ENCODE peak calls at places on chromosomes 6 and 20, in four cellular contexts. A, D, N and L are unnamed samples.

GRCh38 chr20:54650201-54650722 is 174.9 kb downstream of the DOK5 start:
- DNase-seq in A (no peak), D (no peak), N (no peak), L (no peak)

GRCh38 chr6:103107985-103108384 is 1714.5 kb downstream of the GRIK2 start:
- DNase-seq in A (no peak), D (no peak), N (no peak), L (no peak)

GRCh38 chr20:59042151-59042795 is at the start of gene PRELID3B:
- DNase-seq in A (no peak), D (peak), N (no peak), L (no peak)

GRCh38 chr6:7770111-7770510 is 44.2 kb downstream of the BMP6 start:
- DNase-seq in A (no peak), D (no peak), N (no peak), L (no peak)

GRCh38 chr6:116087437-116088027 is 13.1 kb upstream of the NT5DC1 start:
- DNase-seq in A (no peak), D (no peak), N (no peak), L (no peak)

GRCh38 chr20:46083531-46084061 is 6.2 kb downstream of the NCOA5 start:
- DNase-seq in A (no peak), D (no peak), N (no peak), L (no peak)

GRCh38 chr6:61592238-61592637 is 693.8 kb downstream of the KHDRBS2 start:
- DNase-seq in A (no peak), D (no peak), N (no peak), L (no peak)

GRCh38 chr6:43277643-43278523 is 20.2 kb upstream of the SLC22A7 start:
- DNase-seq in A (no peak), D (peak), N (no peak), L (no peak)

GRCh38 chr6:144144996-144145395 is 5.3 kb upstream of the STX11 start:
- DNase-seq in A (no peak), D (no peak), N (no peak), L (no peak)

GRCh38 chr6:168718821-168719475 is 278.0 kb downstream of the SMOC2 start:
- DNase-seq in A (no peak), D (no peak), N (no peak), L (no peak)

GRCh38 chr6:122494665-122495272 is 23.2 kb upstream of the SERINC1 start:
- DNase-seq in A (no peak), D (no peak), N (no peak), L (no peak)

GRCh38 chr6:111837641-111838500 is 35.4 kb downstream of the FYN start:
- DNase-seq in A (no peak), D (no peak), N (no peak), L (no peak)

GRCh38 chr6:85551264-85551663 is 42.4 kb downstream of the SNX14 start:
- DNase-seq in A (no peak), D (no peak), N (no peak), L (no peak)

GRCh38 chr20:44702776-44703175 is 12.4 kb upstream of the CCN5 start:
- DNase-seq in A (no peak), D (no peak), N (peak), L (peak)

GRCh38 chr6:152273002-152273401 is 364.2 kb downstream of the SYNE1 start:
- DNase-seq in A (no peak), D (no peak), N (no peak), L (no peak)

GRCh38 chr6:87333591-87334181 is 4.6 kb upstream of the GJB7 start:
- DNase-seq in A (no peak), D (no peak), N (no peak), L (no peak)

GRCh38 chr20:51910202-51911050 is 108.1 kb upstream of the SALL4 start:
- DNase-seq in A (no peak), D (no peak), N (no peak), L (no peak)

GRCh38 chr20:53157443-53158408 is 185.6 kb downstream of the TSHZ2 start:
- DNase-seq in A (no peak), D (peak), N (peak), L (peak)

GRCh38 chr6:56772737-56773184 is 130.1 kb upstream of the DST start:
- DNase-seq in A (no peak), D (no peak), N (no peak), L (no peak)

GRCh38 chr6:157994126-157994795 is 12.6 kb downstream of the SYNJ2 start:
- DNase-seq in A (no peak), D (peak), N (no peak), L (peak)

GRCh38 chr20:50027611-50028105 is 44.9 kb downstream of the SNAI1 start:
- DNase-seq in A (no peak), D (no peak), N (no peak), L (peak)

GRCh38 chr6:80771941-80772340 is 665.5 kb downstream of the BCKDHB start:
- DNase-seq in A (no peak), D (no peak), N (no peak), L (no peak)

GRCh38 chr6:3808759-3809514 is 40.2 kb upstream of the FAM50B start:
- DNase-seq in A (no peak), D (peak), N (no peak), L (no peak)

GRCh38 chr6:5138995-5139827 is 54.1 kb downstream of the PPP1R3G start:
- DNase-seq in A (no peak), D (no peak), N (no peak), L (no peak)

GRCh38 chr20:19995220-19995863 is 21.8 kb upstream of the NAA20 start:
- DNase-seq in A (no peak), D (peak), N (no peak), L (no peak)

GRCh38 chr20:63472159-63472811 is at the start of gene KCNQ2:
- DNase-seq in A (no peak), D (no peak), N (no peak), L (no peak)

GRCh38 chr6:5031150-5031549 is 27.3 kb upstream of the RPP40 start:
- DNase-seq in A (no peak), D (no peak), N (no peak), L (no peak)

GRCh38 chr6:56246941-56247653 is at the start of gene COL21A1:
- DNase-seq in A (no peak), D (no peak), N (peak), L (peak)

GRCh38 chr20:62818592-62819493 is 2.0 kb downstream of the COL9A3 start:
- DNase-seq in A (no peak), D (no peak), N (no peak), L (no peak)

GRCh38 chr6:169851641-169852503 is 100.5 kb downstream of the ERMARD start:
- DNase-seq in A (peak), D (no peak), N (no peak), L (peak)